ENCODE peak calls at places on chromosomes 16 and 17, in four cellular contexts. One of them, this sample, is unnamed.

GRCh38 chr17:65809366-65809765 is 247.9 kb upstream of the AXIN2 start:
- DNase-seq in cardiac fibroblast: no peak
- DNase-seq in Panc1: no peak
- DNase-seq in IMR-90: no peak
- DNase-seq in this sample: no peak

GRCh38 chr17:36120221-36120620 is 16.6 kb downstream of the CCL4 start:
- DNase-seq in cardiac fibroblast: no peak
- DNase-seq in Panc1: no peak
- DNase-seq in IMR-90: no peak
- DNase-seq in this sample: no peak

GRCh38 chr17:74987909-74988711 is 678 bp downstream of the CDR2L start:
- DNase-seq in cardiac fibroblast: peak
- DNase-seq in Panc1: no peak
- DNase-seq in IMR-90: peak
- DNase-seq in this sample: no peak

GRCh38 chr17:80264048-80264792 is 3.6 kb downstream of the RNF213 start:
- DNase-seq in cardiac fibroblast: no peak
- DNase-seq in Panc1: no peak
- DNase-seq in IMR-90: no peak
- DNase-seq in this sample: no peak

GRCh38 chr16:2056077-2056476 is 8.3 kb downstream of the TSC2 start:
- DNase-seq in cardiac fibroblast: peak
- DNase-seq in Panc1: no peak
- DNase-seq in IMR-90: no peak
- DNase-seq in this sample: no peak

GRCh38 chr17:71099003-71099710 is 929.8 kb downstream of the KCNJ2 start:
- DNase-seq in cardiac fibroblast: no peak
- DNase-seq in Panc1: no peak
- DNase-seq in IMR-90: no peak
- DNase-seq in this sample: no peak

GRCh38 chr16:10941127-10941933 is 938 bp downstream of the DEXI start:
- DNase-seq in cardiac fibroblast: no peak
- DNase-seq in Panc1: no peak
- DNase-seq in IMR-90: no peak
- DNase-seq in this sample: no peak

GRCh38 chr17:2809337-2809736 is 13.1 kb downstream of the RAP1GAP2 start:
- DNase-seq in cardiac fibroblast: no peak
- DNase-seq in Panc1: no peak
- DNase-seq in IMR-90: no peak
- DNase-seq in this sample: no peak

GRCh38 chr17:6681671-6682070 is 30.1 kb downstream of the C17orf100 start:
- DNase-seq in cardiac fibroblast: peak
- DNase-seq in Panc1: no peak
- DNase-seq in IMR-90: no peak
- DNase-seq in this sample: no peak

GRCh38 chr17:79372470-79373238 is 238.2 kb downstream of the RBFOX3 start:
- DNase-seq in cardiac fibroblast: no peak
- DNase-seq in Panc1: no peak
- DNase-seq in IMR-90: no peak
- DNase-seq in this sample: no peak

GRCh38 chr16:8720967-8721692 is 46.7 kb downstream of the ABAT start:
- DNase-seq in cardiac fibroblast: no peak
- DNase-seq in Panc1: no peak
- DNase-seq in IMR-90: no peak
- DNase-seq in this sample: no peak

DNA sequence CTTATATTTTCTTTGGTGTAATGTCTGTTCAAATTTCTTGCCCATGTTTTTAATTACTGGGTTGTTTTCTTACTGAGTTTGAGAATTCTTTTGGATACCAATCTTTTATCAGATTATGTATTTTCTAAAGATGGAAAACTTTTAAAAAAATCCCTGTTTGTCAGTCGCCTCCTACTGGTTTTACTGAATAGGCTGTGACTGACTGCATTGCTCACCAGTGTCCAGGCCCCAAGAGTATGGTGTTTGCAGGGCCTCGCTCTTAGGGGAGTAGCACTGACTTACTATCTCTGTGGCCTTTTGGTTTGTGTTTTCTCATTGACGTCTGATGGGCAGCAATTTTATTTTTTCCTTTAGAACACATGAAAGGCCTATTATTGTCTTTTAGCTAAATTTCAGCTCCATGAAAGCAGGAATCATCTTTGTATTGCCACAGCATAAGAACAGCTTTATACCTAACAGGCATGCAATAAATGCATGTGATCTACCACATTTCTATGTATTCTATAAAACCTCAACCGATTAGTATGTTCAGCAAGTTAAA is 188.4 kb downstream of the AATF start:
- DNase-seq in cardiac fibroblast: no peak
- DNase-seq in Panc1: no peak
- DNase-seq in IMR-90: no peak
- DNase-seq in this sample: no peak
- TF ChIP-seq CTCF in cardiac fibroblast: no peak
- TF ChIP-seq CTCF in Panc1: no peak
- TF ChIP-seq CTCF in IMR-90: no peak
- TF ChIP-seq CTCF in this sample: no peak

GRCh38 chr17:29617481-29618271 is 5.0 kb downstream of the CORO6 start:
- DNase-seq in cardiac fibroblast: peak
- DNase-seq in Panc1: no peak
- DNase-seq in IMR-90: peak
- DNase-seq in this sample: no peak

GRCh38 chr17:29615048-29615385 is 7.7 kb downstream of the CORO6 start:
- DNase-seq in cardiac fibroblast: peak
- DNase-seq in Panc1: no peak
- DNase-seq in IMR-90: no peak
- DNase-seq in this sample: no peak

GRCh38 chr17:29617125-29617480 is 5.6 kb downstream of the CORO6 start:
- DNase-seq in cardiac fibroblast: peak
- DNase-seq in Panc1: no peak
- DNase-seq in IMR-90: peak
- DNase-seq in this sample: no peak

GRCh38 chr17:29615492-29616299 is 7.0 kb downstream of the CORO6 start:
- DNase-seq in cardiac fibroblast: peak
- DNase-seq in Panc1: no peak
- DNase-seq in IMR-90: peak
- DNase-seq in this sample: no peak

GRCh38 chr17:29616300-29617048 is 6.2 kb downstream of the CORO6 start:
- DNase-seq in cardiac fibroblast: no peak
- DNase-seq in Panc1: no peak
- DNase-seq in IMR-90: no peak
- DNase-seq in this sample: no peak
- H3K4me3 ChIP-seq in cardiac fibroblast: no peak
- H3K4me3 ChIP-seq in Panc1: no peak
- H3K4me3 ChIP-seq in IMR-90: no peak
- H3K4me3 ChIP-seq in this sample: peak

DNA sequence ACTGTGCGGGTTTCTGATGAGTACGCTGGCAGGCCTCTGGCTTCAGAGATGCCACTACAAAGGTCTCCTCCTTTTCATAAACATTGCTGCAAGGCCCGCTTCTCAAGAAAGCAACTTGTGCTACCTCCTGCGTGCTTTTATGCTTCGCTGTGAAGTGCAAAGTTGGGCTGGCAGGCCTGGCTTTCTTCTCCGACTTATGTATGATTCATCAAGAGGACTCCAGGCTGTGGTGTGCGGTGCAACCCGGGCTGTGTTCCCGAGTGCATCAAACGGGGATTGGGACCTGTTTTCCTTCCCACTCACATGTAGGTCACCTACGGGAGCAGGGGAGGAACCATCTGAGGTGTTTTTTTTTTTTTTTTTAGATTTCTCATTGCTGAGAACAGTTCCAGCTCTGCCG is 534.1 kb downstream of the WWOX start:
- DNase-seq in cardiac fibroblast: no peak
- DNase-seq in Panc1: no peak
- DNase-seq in IMR-90: no peak
- DNase-seq in this sample: no peak
- TF ChIP-seq CTCF in cardiac fibroblast: no peak
- TF ChIP-seq CTCF in Panc1: no peak
- TF ChIP-seq CTCF in IMR-90: no peak
- TF ChIP-seq CTCF in this sample: no peak

GRCh38 chr17:29158515-29159275 is 21.5 kb downstream of the MYO18A start:
- DNase-seq in cardiac fibroblast: no peak
- DNase-seq in Panc1: no peak
- DNase-seq in IMR-90: peak
- DNase-seq in this sample: no peak
- H3K4me3 ChIP-seq in cardiac fibroblast: no peak
- H3K4me3 ChIP-seq in Panc1: no peak
- H3K4me3 ChIP-seq in IMR-90: no peak
- H3K4me3 ChIP-seq in this sample: no peak

DNA sequence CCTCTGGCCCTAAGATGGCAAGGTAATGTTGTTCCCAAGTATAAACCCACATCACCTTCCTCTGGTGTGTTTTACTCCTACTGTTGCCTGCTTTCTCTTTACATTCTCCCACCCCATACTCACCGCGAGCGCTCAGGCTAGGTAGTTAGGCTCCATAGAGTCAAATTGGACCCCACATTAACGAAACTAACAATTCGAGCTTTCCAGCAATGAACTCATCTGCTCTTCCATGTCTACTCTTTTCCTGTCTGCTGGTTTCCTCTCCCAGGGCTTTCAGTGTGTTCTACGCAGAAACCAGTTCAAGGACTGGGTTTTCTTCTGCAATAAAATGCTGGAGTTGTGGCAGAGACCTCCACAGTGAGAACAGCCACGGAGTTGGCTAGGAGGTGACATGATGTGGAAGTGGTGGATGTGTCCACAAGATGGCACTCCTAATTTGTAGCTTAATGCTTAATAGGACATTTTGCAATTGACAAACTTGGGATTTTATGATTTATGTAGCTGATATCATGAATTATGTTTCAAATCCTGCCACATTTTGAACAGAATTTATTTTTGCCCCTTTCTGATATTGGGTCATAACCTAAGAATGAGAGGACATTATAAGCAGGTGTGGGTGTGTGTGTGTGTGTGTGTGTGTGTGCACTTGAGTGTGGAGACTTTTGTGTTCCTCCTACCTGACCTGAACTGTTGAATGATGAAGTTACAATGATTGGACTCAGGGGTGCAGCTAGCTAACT is 2.2 kb upstream of the UQCRC2 start:
- DNase-seq in cardiac fibroblast: peak
- DNase-seq in Panc1: peak
- DNase-seq in IMR-90: peak
- DNase-seq in this sample: no peak
- TF ChIP-seq CTCF in cardiac fibroblast: peak
- TF ChIP-seq CTCF in Panc1: peak
- TF ChIP-seq CTCF in IMR-90: peak
- TF ChIP-seq CTCF in this sample: peak

DNA sequence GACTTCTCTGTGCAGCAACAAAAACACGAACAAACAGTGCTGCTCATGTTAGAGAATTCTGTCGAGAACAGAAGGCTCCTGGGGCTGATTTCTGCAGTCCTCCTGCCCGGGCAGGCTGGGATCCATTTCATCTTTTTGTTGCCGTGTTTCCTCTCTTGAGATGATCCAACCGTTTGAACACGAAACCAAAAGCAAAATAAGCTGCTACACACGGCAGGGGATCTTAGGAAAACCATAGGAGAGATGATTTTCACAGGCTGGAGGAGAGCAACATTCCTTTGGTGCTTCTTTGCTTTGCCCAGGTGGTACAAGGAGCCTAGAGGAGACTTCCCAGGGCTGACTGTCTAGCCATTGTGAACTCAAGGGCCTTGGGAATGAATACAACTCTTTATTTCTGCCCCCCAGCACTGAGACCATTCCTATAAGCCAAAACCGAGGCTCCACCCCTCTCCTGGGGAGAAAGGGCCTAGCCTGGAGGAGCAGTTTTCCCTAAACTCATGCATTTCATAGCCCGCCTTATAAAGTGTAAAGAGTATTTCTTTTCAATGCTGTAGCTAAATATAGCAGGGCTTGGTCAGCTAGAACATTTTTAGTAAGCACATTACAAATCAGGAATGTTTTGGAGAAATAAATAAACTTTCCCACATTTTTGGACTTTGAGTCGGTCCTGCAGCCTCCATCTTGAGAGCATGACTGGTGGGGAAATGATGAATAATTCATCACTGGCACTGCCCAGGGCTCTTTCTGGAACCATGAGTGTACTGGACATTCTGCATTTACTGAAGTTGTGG is 7.7 kb downstream of the FOXL1 start:
- DNase-seq in cardiac fibroblast: peak
- DNase-seq in Panc1: no peak
- DNase-seq in IMR-90: peak
- DNase-seq in this sample: no peak
- H3K4me3 ChIP-seq in cardiac fibroblast: no peak
- H3K4me3 ChIP-seq in Panc1: no peak
- H3K4me3 ChIP-seq in IMR-90: peak
- H3K4me3 ChIP-seq in this sample: no peak